ENCODE peak calls at places on chromosomes 5 and 9, in four cellular contexts. M is HCT116, A is K562, I is HepG2. K is an unnamed sample.

GRCh38 chr5:72145351-72145750 is 38.1 kb downstream of the MAP1B start:
- DNase-seq in M (no peak), A (no peak), I (no peak), K (no peak)

GRCh38 chr9:110291921-110292575 is 35.7 kb upstream of the TXN start:
- DNase-seq in M (no peak), A (no peak), I (no peak), K (peak; percentile 28)

GRCh38 chr5:157143127-157143959 is 678 bp upstream of the MED7 start:
- DNase-seq in M (no peak), A (peak; percentile 27), I (no peak), K (peak; percentile 64)

GRCh38 chr9:79572891-79573696 is 1.3 kb downstream of the TLE4 start:
- DNase-seq in M (no peak), A (peak; percentile 26), I (no peak), K (peak; percentile 62)

GRCh38 chr9:34252670-34253459 is 74.0 kb downstream of the UBAP1 start:
- DNase-seq in M (peak; percentile 18), A (peak; percentile 82), I (peak; percentile 50), K (peak; percentile 72)

GRCh38 chr5:15463231-15463630 is 36.7 kb upstream of the FBXL7 start:
- DNase-seq in M (no peak), A (no peak), I (no peak), K (no peak)

GRCh38 chr9:117435630-117436261 is 20.9 kb upstream of the ASTN2 start:
- DNase-seq in M (no peak), A (no peak), I (no peak), K (no peak)

GRCh38 chr9:96025995-96026572 is 150.6 kb downstream of the ERCC6L2 start:
- DNase-seq in M (no peak), A (peak; percentile 60), I (no peak), K (peak; percentile 60)

GRCh38 chr9:112034216-112034611 is 137.6 kb downstream of the UGCG start:
- DNase-seq in M (no peak), A (no peak), I (no peak), K (no peak)

GRCh38 chr9:126326228-126327015 is at the start of gene MVB12B:
- DNase-seq in M (no peak), A (peak; percentile 67), I (no peak), K (peak; percentile 89)

GRCh38 chr5:87074934-87075541 is 192.6 kb upstream of the RASA1 start:
- DNase-seq in M (peak; percentile 43), A (no peak), I (no peak), K (no peak)

GRCh38 chr9:131394464-131395026 is 659 bp downstream of the PRRC2B start:
- DNase-seq in M (no peak), A (peak; percentile 83), I (no peak), K (peak; percentile 79)

GRCh38 chr9:22103650-22104575 is 94.8 kb upstream of the CDKN2B start:
- DNase-seq in M (no peak), A (no peak), I (no peak), K (no peak)

GRCh38 chr5:67156976-67157583 is 39.5 kb downstream of the CD180 start:
- DNase-seq in M (peak; percentile 29), A (peak; percentile 48), I (peak; percentile 22), K (peak; percentile 57)

GRCh38 chr5:167694562-167694961 is 596.9 kb upstream of the WWC1 start:
- DNase-seq in M (no peak), A (no peak), I (no peak), K (no peak)

GRCh38 chr9:108609227-108609894 is 246.4 kb downstream of the ACTL7B start:
- DNase-seq in M (no peak), A (no peak), I (no peak), K (no peak)

GRCh38 chr9:77210116-77210515 is 32.8 kb downstream of the VPS13A start:
- DNase-seq in M (no peak), A (no peak), I (peak; percentile 58), K (no peak)

GRCh38 chr9:81314525-81314924 is 374.8 kb downstream of the TLE1 start:
- DNase-seq in M (no peak), A (no peak), I (no peak), K (no peak)

GRCh38 chr9:124654431-124654830 is 116.7 kb downstream of the NR6A1 start:
- DNase-seq in M (no peak), A (no peak), I (no peak), K (no peak)

GRCh38 chr5:89047591-89047990 is 164.6 kb upstream of the MEF2C start:
- DNase-seq in M (no peak), A (no peak), I (no peak), K (no peak)

GRCh38 chr5:126124706-126125345 is 298.4 kb upstream of the GRAMD2B start:
- DNase-seq in M (peak; percentile 7), A (no peak), I (no peak), K (no peak)

GRCh38 chr5:104751969-104752368 is 1189.4 kb upstream of the NUDT12 start:
- DNase-seq in M (no peak), A (no peak), I (no peak), K (no peak)

GRCh38 chr5:36734422-36734821 is 128.0 kb downstream of the SLC1A3 start:
- DNase-seq in M (no peak), A (no peak), I (peak; percentile 12), K (peak; percentile 24)

GRCh38 chr5:68708156-68708841 is 385.5 kb upstream of the SLC30A5 start:
- DNase-seq in M (no peak), A (no peak), I (no peak), K (no peak)

GRCh38 chr9:130980526-130980925 is 28.4 kb upstream of the LAMC3 start:
- DNase-seq in M (no peak), A (peak; percentile 55), I (no peak), K (no peak)

GRCh38 chr5:14998494-14998893 is 126.9 kb upstream of the ANKH start:
- DNase-seq in M (no peak), A (no peak), I (no peak), K (no peak)

GRCh38 chr9:128116104-128117083 is 11.1 kb downstream of the PTGES2 start:
- DNase-seq in M (no peak), A (no peak), I (no peak), K (no peak)

GRCh38 chr5:149485655-149486615 is 65.3 kb downstream of the CSNK1A1 start:
- DNase-seq in M (peak; percentile 90), A (no peak), I (peak; percentile 53), K (peak; percentile 34)

GRCh38 chr5:140041492-140042421 is 1.3 kb downstream of the NRG2 start:
- DNase-seq in M (no peak), A (no peak), I (no peak), K (peak; percentile 83)

GRCh38 chr5:16265141-16265540 is 85.5 kb upstream of the MARCHF11 start:
- DNase-seq in M (no peak), A (no peak), I (no peak), K (no peak)

GRCh38 chr5:36373527-36374086 is 71.9 kb upstream of the RANBP3L start:
- DNase-seq in M (no peak), A (no peak), I (peak; percentile 62), K (no peak)

GRCh38 chr9:16705121-16705604 is 165.3 kb downstream of the BNC2 start:
- DNase-seq in M (no peak), A (peak; percentile 7), I (no peak), K (peak; percentile 20)

GRCh38 chr5:81779125-81779934 is 28.4 kb upstream of the SSBP2 start:
- DNase-seq in M (no peak), A (no peak), I (no peak), K (peak; percentile 27)

GRCh38 chr5:73963021-73963420 is 337.0 kb downstream of the ARHGEF28 start:
- DNase-seq in M (no peak), A (no peak), I (no peak), K (no peak)

GRCh38 chr9:123691904-123692303 is 238.0 kb downstream of the DENND1A start:
- DNase-seq in M (no peak), A (no peak), I (no peak), K (no peak)

GRCh38 chr5:108238461-108238860 is 143.4 kb downstream of the FBXL17 start:
- DNase-seq in M (no peak), A (no peak), I (no peak), K (no peak)
- TF ChIP-seq ELF1 in M (no peak), A (no peak), I (no peak), K (no peak)

DNA sequence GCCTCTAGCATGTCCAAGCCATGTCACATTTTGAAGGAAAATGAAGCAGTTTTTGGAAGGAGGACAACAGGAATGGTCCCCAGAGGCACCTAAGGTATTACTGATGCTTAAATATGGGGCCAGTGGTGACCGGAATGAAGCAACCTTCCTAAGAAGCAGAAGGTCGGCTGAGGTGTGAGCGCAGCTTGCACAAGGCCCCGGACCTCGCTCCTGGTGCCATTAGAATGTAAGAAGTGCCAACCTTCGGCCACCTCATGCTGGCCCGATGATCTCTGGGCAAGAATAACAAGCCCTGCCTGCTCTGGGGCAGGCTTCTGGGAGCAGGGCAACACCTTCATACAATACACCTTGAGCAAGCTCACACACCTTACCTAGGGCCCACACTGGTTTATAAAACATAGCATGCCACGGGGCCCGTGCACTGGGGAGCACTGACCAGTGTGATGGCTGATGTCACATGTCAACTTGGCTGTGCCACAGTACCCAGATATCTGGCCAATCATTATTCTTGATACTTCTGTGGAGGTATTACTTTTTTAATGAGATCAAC is 21.9 kb downstream of the SEMA4D start:
- DNase-seq in M (no peak), A (no peak), I (no peak), K (no peak)
- TF ChIP-seq ELF1 in M (no peak), A (no peak), I (no peak), K (no peak)

GRCh38 chr9:137613738-137614523 is 4.9 kb upstream of the EHMT1 start:
- DNase-seq in M (no peak), A (no peak), I (no peak), K (no peak)

GRCh38 chr9:137610944-137611343 is 5.5 kb downstream of the ARRDC1 start:
- DNase-seq in M (no peak), A (no peak), I (no peak), K (no peak)

GRCh38 chr9:137613259-137613658 is 5.5 kb upstream of the EHMT1 start:
- DNase-seq in M (no peak), A (no peak), I (no peak), K (no peak)

GRCh38 chr9:137612741-137613142 is 6.1 kb upstream of the EHMT1 start:
- DNase-seq in M (no peak), A (no peak), I (no peak), K (no peak)

GRCh38 chr9:137611623-137612609 is 6.4 kb downstream of the ARRDC1 start:
- DNase-seq in M (peak; percentile 90), A (peak; percentile 48), I (peak; percentile 47), K (peak; percentile 36)
- TF ChIP-seq ELF1 in M (no peak), A (no peak), I (no peak), K (peak; percentile 69)

GRCh38 chr5:142014911-142015584 is 2.2 kb upstream of the GNPDA1 start:
- DNase-seq in M (peak; percentile 69), A (peak; percentile 34), I (peak; percentile 65), K (peak; percentile 61)
- TF ChIP-seq ELF1 in M (no peak), A (no peak), I (no peak), K (no peak)

GRCh38 chr5:144072518-144072927 is 97.9 kb downstream of the YIPF5 start:
- DNase-seq in M (no peak), A (no peak), I (no peak), K (no peak)

DNA sequence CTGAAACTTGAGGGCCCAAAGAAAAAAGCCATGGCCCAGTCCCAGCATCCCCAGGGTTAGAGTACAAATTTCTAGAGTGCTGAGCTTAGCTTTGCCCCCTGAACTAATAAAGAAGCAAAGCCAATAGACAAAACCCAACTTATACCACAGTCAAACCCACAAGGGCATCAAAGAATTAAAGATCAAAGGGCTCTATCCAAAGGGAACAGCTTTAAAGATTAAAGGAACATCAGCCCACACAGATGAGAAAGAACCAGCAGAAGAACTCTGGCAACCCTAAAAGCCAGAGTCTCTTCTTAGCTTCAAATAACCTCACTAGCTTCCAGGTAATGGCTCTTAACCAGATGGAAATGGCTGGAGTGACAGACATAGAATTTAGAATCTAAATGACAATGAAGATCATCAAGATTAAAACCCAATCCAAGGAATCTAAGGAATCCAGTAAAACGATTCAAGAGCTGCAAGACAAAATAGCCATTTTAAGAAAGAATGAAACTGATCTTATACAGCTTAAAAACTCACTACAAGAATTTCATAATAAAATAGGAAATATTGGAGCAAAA is 93.9 kb downstream of the YIPF5 start:
- DNase-seq in M (no peak), A (no peak), I (no peak), K (no peak)
- TF ChIP-seq ELF1 in M (no peak), A (no peak), I (no peak), K (no peak)